ENCODE peak calls at places on chromosomes 13 and 19, in eight cellular contexts. N is astrocyte, Q is hepatocyte, F is left lung, J is body of pancreas, B is cardiac fibroblast, D is endodermal cell, V is GM12864. E is an unnamed sample.

GRCh38 chr13:51764184-51765141 is 39.5 kb downstream of the DHRS12 start:
- DNase-seq in J (peak), F (peak), Q (peak), B (peak), V (peak), D (no peak), N (peak), E (peak)

GRCh38 chr19:55188620-55189019 is 8.5 kb upstream of the SYT5 start:
- DNase-seq in J (no peak), B (peak), D (no peak), V (no peak), N (no peak), Q (no peak), F (no peak), E (peak)

GRCh38 chr13:37648604-37649003 is 50.0 kb upstream of the POSTN start:
- DNase-seq in F (no peak), Q (no peak), B (peak), D (no peak), J (no peak), V (no peak), N (peak), E (peak)

GRCh38 chr19:33795370-33796163 is 1.1 kb upstream of the KCTD15 start:
- DNase-seq in J (peak), V (no peak), F (peak), B (peak), N (peak), D (peak), Q (peak), E (peak)

GRCh38 chr19:50496189-50497029 is 14.6 kb downstream of the JOSD2 start:
- DNase-seq in J (peak), N (no peak), V (no peak), F (no peak), Q (no peak), D (peak), B (peak), E (no peak)

GRCh38 chr19:6076675-6077463 is 33.4 kb downstream of the RFX2 start:
- DNase-seq in J (no peak), V (no peak), B (peak), N (peak), F (no peak), D (no peak), Q (no peak), E (peak)

GRCh38 chr19:41225238-41226052 is 6.4 kb downstream of the AXL start:
- DNase-seq in Q (peak), N (peak), J (peak), V (no peak), F (peak), D (no peak), B (peak), E (peak)

GRCh38 chr13:98576963-98577822 is at the start of gene STK24:
- DNase-seq in Q (peak), N (peak), B (peak), V (no peak), D (peak), F (peak), J (peak), E (peak)

GRCh38 chr19:46731007-46731501 is 14.1 kb upstream of the PRKD2 start:
- DNase-seq in D (no peak), B (peak), J (no peak), V (no peak), N (peak), F (peak), Q (no peak), E (peak)

GRCh38 chr13:59680429-59681024 is 483.2 kb downstream of the DIAPH3 start:
- DNase-seq in J (no peak), V (no peak), B (peak), Q (no peak), D (no peak), F (no peak), N (no peak), E (peak)

GRCh38 chr13:75913925-75914324 is 277.8 kb downstream of the LMO7 start:
- DNase-seq in N (no peak), V (no peak), J (no peak), F (no peak), Q (no peak), B (no peak), D (no peak), E (no peak)

GRCh38 chr13:93690139-93690538 is 463.5 kb downstream of the GPC6 start:
- DNase-seq in F (no peak), V (no peak), B (peak), D (peak), N (no peak), J (no peak), Q (peak), E (peak)

GRCh38 chr13:74920945-74921725 is 560.8 kb downstream of the TBC1D4 start:
- DNase-seq in D (no peak), V (no peak), J (no peak), Q (no peak), N (peak), F (no peak), B (no peak), E (no peak)

GRCh38 chr19:48403606-48404005 is 10.1 kb downstream of the GRIN2D start:
- DNase-seq in Q (peak), N (peak), B (peak), J (peak), V (peak), F (no peak), D (peak), E (peak)

GRCh38 chr19:41882568-41883462 is at the start of gene ARHGEF1:
- DNase-seq in B (peak), V (no peak), F (peak), D (peak), Q (peak), N (no peak), J (peak), E (no peak)

GRCh38 chr19:44367024-44367423 is 10.5 kb upstream of the ZNF112 start:
- DNase-seq in J (no peak), D (peak), F (no peak), B (peak), Q (no peak), V (no peak), N (no peak), E (peak)

GRCh38 chr19:3881272-3882040 is 971 bp downstream of the ATCAY start:
- DNase-seq in F (no peak), B (no peak), N (no peak), V (no peak), J (no peak), D (peak), Q (no peak), E (no peak)

GRCh38 chr13:41588899-41589298 is 131.5 kb downstream of the RGCC start:
- DNase-seq in V (no peak), J (no peak), N (peak), D (no peak), F (no peak), B (peak), Q (no peak), E (peak)

GRCh38 chr13:36891752-36892151 is 28.3 kb downstream of the SMAD9 start:
- DNase-seq in J (no peak), N (no peak), V (no peak), Q (no peak), D (no peak), F (no peak), B (peak), E (peak)

GRCh38 chr13:21567714-21568113 is 36.3 kb downstream of the MICU2 start:
- DNase-seq in B (no peak), J (no peak), D (no peak), N (no peak), V (no peak), Q (no peak), F (no peak), E (peak)

GRCh38 chr19:51479531-51480331 is 1.4 kb downstream of the CEACAM18 start:
- DNase-seq in V (no peak), Q (no peak), N (no peak), J (no peak), F (no peak), B (no peak), D (no peak), E (no peak)

GRCh38 chr13:96946709-96947311 is 47.5 kb downstream of the OXGR1 start:
- DNase-seq in F (no peak), D (no peak), B (no peak), V (no peak), Q (peak), J (no peak), N (no peak), E (no peak)

GRCh38 chr19:45075215-45076028 is 856 bp downstream of the ZNF296 start:
- DNase-seq in Q (peak), F (peak), B (peak), J (peak), D (peak), N (no peak), V (peak), E (no peak)

GRCh38 chr19:35940078-35940775 is 4.1 kb downstream of the LRFN3 start:
- DNase-seq in D (no peak), Q (no peak), B (no peak), J (no peak), N (no peak), F (no peak), V (no peak), E (no peak)

GRCh38 chr13:46367622-46368327 is 19.3 kb downstream of the RUBCNL start:
- DNase-seq in D (no peak), F (no peak), J (no peak), N (peak), V (no peak), B (peak), Q (no peak), E (peak)

GRCh38 chr13:42991892-42992584 is at the start of gene EPSTI1:
- DNase-seq in Q (peak), N (peak), J (peak), V (peak), B (peak), D (peak), F (peak), E (peak)

GRCh38 chr19:1018932-1019615 is 1.8 kb downstream of the TMEM259 start:
- DNase-seq in V (no peak), D (no peak), F (no peak), N (no peak), Q (no peak), B (no peak), J (peak), E (no peak)

GRCh38 chr13:67829641-67830040 is 599.5 kb upstream of the PCDH9 start:
- DNase-seq in Q (no peak), F (no peak), B (no peak), D (peak), J (no peak), V (no peak), N (peak), E (no peak)

GRCh38 chr13:30077338-30077737 is 226.9 kb upstream of the UBL3 start:
- DNase-seq in Q (no peak), F (no peak), D (peak), N (no peak), J (no peak), V (no peak), B (no peak), E (no peak)

GRCh38 chr19:50377051-50377441 is 789 bp downstream of the NR1H2 start:
- DNase-seq in J (peak), F (no peak), V (no peak), N (no peak), D (peak), Q (no peak), B (no peak), E (peak)

GRCh38 chr13:31807090-31807541 is 67.8 kb downstream of the RXFP2 start:
- DNase-seq in N (peak), B (peak), F (no peak), J (no peak), Q (no peak), V (no peak), D (no peak), E (peak)

GRCh38 chr13:74090397-74090796 is 43.8 kb downstream of the KLF12 start:
- DNase-seq in V (no peak), J (no peak), F (no peak), Q (no peak), N (peak), B (no peak), D (no peak), E (no peak)

GRCh38 chr13:40316301-40316700 is 350.1 kb downstream of the FOXO1 start:
- DNase-seq in D (no peak), Q (no peak), F (no peak), J (no peak), V (no peak), B (no peak), N (no peak), E (no peak)

GRCh38 chr13:36549771-36550170 is 117.5 kb downstream of the CCNA1 start:
- DNase-seq in D (no peak), F (no peak), N (no peak), V (no peak), J (no peak), Q (no peak), B (no peak), E (peak)

GRCh38 chr13:94140027-94140426 is 339.5 kb downstream of the DCT start:
- DNase-seq in N (no peak), F (no peak), J (no peak), Q (no peak), B (no peak), V (no peak), D (no peak), E (no peak)

GRCh38 chr13:98657506-98658085 is 80.7 kb upstream of the STK24 start:
- DNase-seq in D (no peak), N (no peak), J (no peak), V (no peak), F (no peak), B (no peak), Q (no peak), E (no peak)

GRCh38 chr13:45446181-45446580 is 18.6 kb upstream of the COG3 start:
- DNase-seq in D (no peak), V (no peak), B (peak), F (no peak), J (no peak), Q (no peak), N (peak), E (peak)

GRCh38 chr19:16608290-16608704 is 19.7 kb downstream of the MED26 start:
- DNase-seq in B (peak), Q (peak), V (no peak), D (no peak), N (peak), F (no peak), J (peak), E (peak)

GRCh38 chr19:41353466-41354342 is at the start of gene TGFB1:
- DNase-seq in D (peak), J (peak), V (peak), B (peak), Q (peak), F (peak), N (peak), E (peak)

GRCh38 chr13:48066310-48066989 is 28.5 kb downstream of the MED4 start:
- DNase-seq in Q (no peak), V (peak), D (no peak), B (peak), N (peak), J (no peak), F (no peak), E (peak)

DNA sequence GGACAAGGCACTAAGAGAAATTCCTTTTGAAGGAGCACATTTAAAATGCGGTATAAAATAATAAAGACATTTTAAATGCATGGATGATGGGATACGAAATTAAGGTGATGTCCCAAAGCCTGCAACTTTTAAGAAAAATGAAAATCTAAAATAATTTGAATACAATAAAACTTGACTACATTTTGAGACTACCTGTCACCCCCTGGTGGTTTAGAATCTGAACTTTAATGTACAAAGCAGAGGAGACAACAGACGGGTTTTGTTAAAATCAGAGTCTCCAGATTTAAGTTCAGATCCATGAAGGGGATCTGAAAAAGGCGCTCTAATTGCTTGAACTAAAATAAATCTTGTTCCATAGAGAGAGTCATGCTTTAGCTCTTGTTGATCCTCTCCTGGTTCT is 1129.3 kb upstream of the PCDH20 start:
- DNase-seq in B (no peak), Q (no peak), V (no peak), J (no peak), D (no peak), F (no peak), N (no peak), E (no peak)
- TF ChIP-seq CTCF in B (no peak), Q (no peak), V (peak), J (no peak), D (peak), F (no peak), N (no peak), E (no peak)

GRCh38 chr19:14560776-14561108 is 11.1 kb downstream of the NDUFB7 start:
- DNase-seq in N (no peak), D (no peak), V (no peak), Q (no peak), B (no peak), J (no peak), F (no peak), E (no peak)

GRCh38 chr19:14555918-14556661 is 15.8 kb downstream of the NDUFB7 start:
- DNase-seq in B (no peak), J (no peak), N (peak), Q (no peak), D (no peak), F (no peak), V (no peak), E (no peak)

GRCh38 chr19:14559916-14560775 is 11.7 kb downstream of the NDUFB7 start:
- DNase-seq in J (no peak), N (no peak), V (no peak), F (no peak), Q (no peak), B (no peak), D (no peak), E (no peak)

GRCh38 chr19:14556662-14557188 is 15.1 kb downstream of the NDUFB7 start:
- DNase-seq in J (peak), D (peak), Q (peak), B (peak), F (peak), N (peak), V (peak), E (peak)

GRCh38 chr19:14558370-14559066 is 13.3 kb downstream of the NDUFB7 start:
- DNase-seq in D (no peak), F (no peak), J (no peak), Q (no peak), V (no peak), B (no peak), N (no peak), E (no peak)
- H3K4me3 ChIP-seq in D (no peak), F (no peak), J (no peak), Q (no peak), V (no peak), B (no peak), N (no peak), E (no peak)

DNA sequence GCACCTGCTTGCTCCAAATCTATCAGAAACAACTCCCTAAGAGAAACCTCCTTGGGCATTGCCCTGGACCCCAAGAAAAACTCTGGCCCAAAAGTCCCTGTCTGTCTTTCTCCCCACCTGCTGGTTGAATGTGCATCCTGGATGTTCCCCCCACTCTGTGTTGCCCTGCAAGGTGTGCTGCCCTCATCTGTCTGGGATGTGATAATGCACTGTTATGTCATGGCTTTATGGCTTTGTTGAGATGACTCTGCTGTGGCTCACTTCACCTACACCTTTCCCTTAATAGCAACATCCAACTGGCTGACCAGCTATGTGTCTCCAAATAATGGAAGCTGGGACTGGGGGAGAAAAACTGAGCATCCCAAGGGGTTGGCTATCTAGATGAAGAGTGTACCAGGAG is 2.6 kb downstream of the ZNF20 start:
- DNase-seq in D (peak), Q (no peak), J (no peak), F (no peak), B (no peak), N (no peak), V (no peak), E (no peak)
- TF ChIP-seq CTCF in D (peak), Q (no peak), J (peak), F (peak), B (peak), N (no peak), V (peak), E (peak)

GRCh38 chr13:111187879-111188643 is 73.0 kb downstream of the ARHGEF7 start:
- DNase-seq in N (peak), Q (peak), F (no peak), B (peak), D (no peak), V (no peak), J (no peak), E (no peak)
- H3K4me3 ChIP-seq in N (no peak), Q (no peak), F (no peak), B (no peak), D (no peak), V (peak), J (no peak), E (no peak)

DNA sequence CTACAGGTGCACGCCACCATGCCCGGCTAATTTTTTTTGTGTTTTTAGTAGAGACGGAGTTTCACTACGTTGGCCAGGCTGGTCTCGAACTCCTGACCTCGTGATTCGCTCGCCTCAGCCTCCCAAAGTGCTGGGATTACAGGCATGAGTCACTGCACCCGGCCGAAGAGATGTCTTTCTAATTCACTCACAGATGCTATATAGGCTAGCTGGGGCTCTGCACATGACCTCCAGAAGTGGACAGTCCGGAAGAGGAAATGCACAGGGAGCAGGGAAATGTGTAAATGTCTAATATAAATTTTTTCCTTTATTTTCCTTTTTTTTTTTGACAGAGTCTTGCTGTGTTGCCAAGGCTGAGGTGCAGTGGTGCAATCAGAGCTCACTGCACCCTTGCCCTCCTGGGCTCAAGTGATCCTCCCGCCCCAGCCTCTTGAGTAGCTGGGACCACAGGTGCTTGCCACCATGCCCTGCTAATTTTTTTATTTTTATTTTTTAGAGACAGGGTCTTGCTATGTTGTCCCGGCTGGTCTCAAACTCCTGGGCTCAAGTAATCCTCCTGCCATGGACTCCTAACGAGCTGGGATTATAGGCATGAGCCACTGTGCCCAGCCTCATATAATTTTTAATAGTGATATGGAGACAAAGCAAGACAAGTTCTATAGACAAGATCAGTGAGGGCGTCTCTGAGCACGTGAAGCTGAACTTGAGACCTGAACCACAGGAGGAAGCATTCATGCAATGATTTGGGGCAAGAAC is 8.4 kb downstream of the GIPC1 start:
- DNase-seq in F (no peak), N (no peak), D (no peak), V (no peak), B (no peak), J (no peak), Q (no peak), E (no peak)
- TF ChIP-seq CTCF in F (no peak), N (no peak), D (no peak), V (no peak), B (no peak), J (no peak), Q (no peak), E (no peak)

GRCh38 chr19:7869453-7869909 is 4.7 kb downstream of the PRR36 start:
- DNase-seq in B (peak), V (peak), D (peak), Q (peak), F (peak), J (peak), N (no peak), E (peak)
- H3K4me3 ChIP-seq in B (peak), V (peak), D (no peak), Q (peak), F (peak), J (no peak), N (no peak), E (peak)

GRCh38 chr13:52995946-52996345 is 32.7 kb upstream of the OLFM4 start:
- DNase-seq in V (no peak), B (no peak), D (no peak), F (no peak), J (no peak), N (no peak), Q (no peak), E (no peak)

GRCh38 chr13:53001444-53001843 is 27.2 kb upstream of the OLFM4 start:
- DNase-seq in F (no peak), B (no peak), J (no peak), D (no peak), N (no peak), Q (no peak), V (no peak), E (no peak)

GRCh38 chr13:53001871-53002270 is 26.7 kb upstream of the OLFM4 start:
- DNase-seq in J (no peak), V (no peak), D (no peak), N (no peak), Q (no peak), B (no peak), F (no peak), E (no peak)

GRCh38 chr13:52998290-52998876 is 30.2 kb upstream of the OLFM4 start:
- DNase-seq in D (no peak), J (no peak), F (no peak), B (no peak), N (no peak), Q (no peak), V (no peak), E (no peak)

GRCh38 chr13:52999093-52999696 is 29.4 kb upstream of the OLFM4 start:
- DNase-seq in N (no peak), D (no peak), Q (no peak), J (no peak), B (no peak), F (no peak), V (no peak), E (no peak)
- TF ChIP-seq CTCF in N (no peak), D (no peak), Q (no peak), J (no peak), B (no peak), F (no peak), V (no peak), E (no peak)

GRCh38 chr13:20415288-20415644 is 110.4 kb downstream of the CRYL1 start:
- DNase-seq in J (no peak), N (no peak), V (no peak), F (no peak), Q (no peak), B (no peak), D (no peak), E (no peak)
- H3K4me3 ChIP-seq in J (no peak), N (no peak), V (no peak), F (no peak), Q (no peak), B (no peak), D (no peak), E (no peak)

E was measured in fibroblast of pulmonary artery.